ENCODE peak calls at places on chromosome 15, in eight cellular contexts. F, Z, B, H, A, J, N and O are unnamed samples.

GRCh38 chr15:69474846-69475455 is 22.3 kb downstream of the RPLP1 start:
- DNase-seq in F (no peak), Z (no peak), B (no peak), H (no peak), A (no peak), J (no peak), N (peak; percentile 55), O (no peak)

GRCh38 chr15:75208501-75209288 is 7.0 kb downstream of the C15orf39 start:
- DNase-seq in F (no peak), Z (no peak), B (no peak), H (no peak), A (no peak), J (no peak), N (no peak), O (no peak)

GRCh38 chr15:36831125-36831914 is 251.9 kb downstream of the CDIN1 start:
- DNase-seq in F (no peak), Z (no peak), B (no peak), H (no peak), A (peak; percentile 92), J (no peak), N (no peak), O (no peak)

GRCh38 chr15:25690673-25691543 is 172.2 kb downstream of the ATP10A start:
- DNase-seq in F (no peak), Z (no peak), B (no peak), H (peak; percentile 28), A (no peak), J (no peak), N (no peak), O (peak; percentile 1)

GRCh38 chr15:76588811-76589747 is 252.5 kb downstream of the ISL2 start:
- DNase-seq in F (no peak), Z (no peak), B (no peak), H (no peak), A (no peak), J (no peak), N (no peak), O (peak; percentile 92)

GRCh38 chr15:73240864-73241499 is 127.8 kb downstream of the HCN4 start:
- DNase-seq in F (no peak), Z (peak; percentile 67), B (peak; percentile 63), H (no peak), A (peak; percentile 47), J (peak; percentile 73), N (peak; percentile 77), O (peak; percentile 62)

GRCh38 chr15:57592426-57592825 is 722 bp downstream of the MYZAP start:
- DNase-seq in F (no peak), Z (no peak), B (no peak), H (no peak), A (no peak), J (no peak), N (no peak), O (no peak)

GRCh38 chr15:67188551-67189218 is 65.8 kb downstream of the AAGAB start:
- DNase-seq in F (no peak), Z (peak; percentile 75), B (no peak), H (no peak), A (no peak), J (no peak), N (no peak), O (no peak)

GRCh38 chr15:101051291-101052030 is 132.3 kb downstream of the LRRK1 start:
- DNase-seq in F (no peak), Z (peak; percentile 2), B (no peak), H (no peak), A (no peak), J (no peak), N (no peak), O (no peak)

GRCh38 chr15:70142322-70143191 is 44.8 kb upstream of the TLE3 start:
- DNase-seq in F (no peak), Z (peak; percentile 71), B (no peak), H (no peak), A (no peak), J (peak; percentile 64), N (no peak), O (no peak)